ENCODE peak calls at places on chromosome 16, in four cellular contexts. G is GM12891, W is nephron progenitor cell, C is thoracic aorta. J is an unnamed sample.

GRCh38 chr16:7294020-7294419 is 38.6 kb upstream of the RBFOX1 start:
- DNase-seq in G (no peak), W (no peak), C (no peak), J (no peak)

GRCh38 chr16:22183901-22184614 is 21.8 kb downstream of the SDR42E2 start:
- DNase-seq in G (no peak), C (no peak), W (peak), J (no peak)

GRCh38 chr16:3188925-3189825 is 1.2 kb downstream of the OR1F1 start:
- DNase-seq in C (no peak), G (peak), W (peak), J (no peak)

GRCh38 chr16:2852003-2852730 is 5.8 kb downstream of the PRSS22 start:
- DNase-seq in G (no peak), C (no peak), W (no peak), J (no peak)

GRCh38 chr16:12538667-12539081 is 265.0 kb downstream of the CPPED1 start:
- DNase-seq in W (no peak), G (no peak), C (no peak), J (no peak)

GRCh38 chr16:70402916-70403659 is 35.8 kb downstream of the ST3GAL2 start:
- DNase-seq in C (no peak), W (no peak), G (no peak), J (no peak)

GRCh38 chr16:49556252-49557069 is 182.9 kb downstream of the C16orf78 start:
- DNase-seq in C (no peak), W (peak), G (no peak), J (peak)

GRCh38 chr16:66874079-66874775 is 6.1 kb upstream of the PDP2 start:
- DNase-seq in C (no peak), G (no peak), W (no peak), J (no peak)

GRCh38 chr16:17396762-17397498 is 73.8 kb downstream of the XYLT1 start:
- DNase-seq in G (no peak), W (no peak), C (no peak), J (no peak)

GRCh38 chr16:66751992-66752322 is 548 bp upstream of the DYNC1LI2 start:
- DNase-seq in W (no peak), C (no peak), G (no peak), J (no peak)

GRCh38 chr16:66891797-66892196 is 11.5 kb downstream of the PDP2 start:
- DNase-seq in G (no peak), W (no peak), C (no peak), J (no peak)

GRCh38 chr16:1530349-1530882 is 3.0 kb upstream of the TMEM204 start:
- DNase-seq in G (no peak), C (no peak), W (no peak), J (no peak)

GRCh38 chr16:7590934-7591333 is 258.3 kb downstream of the RBFOX1 start:
- DNase-seq in C (no peak), W (no peak), G (no peak), J (no peak)

GRCh38 chr16:82510041-82510440 is 116.7 kb upstream of the CDH13 start:
- DNase-seq in G (no peak), C (no peak), W (no peak), J (no peak)

GRCh38 chr16:76222087-76222486 is 55.1 kb upstream of the CNTNAP4 start:
- DNase-seq in C (no peak), G (no peak), W (no peak), J (no peak)

GRCh38 chr16:12901204-12901596 is 198 bp upstream of the SHISA9 start:
- DNase-seq in W (peak), G (no peak), C (no peak), J (no peak)

GRCh38 chr16:17149904-17150483 is 320.8 kb downstream of the XYLT1 start:
- DNase-seq in W (peak), C (no peak), G (no peak), J (no peak)

GRCh38 chr16:82050506-82050905 is 15.5 kb downstream of the HSD17B2 start:
- DNase-seq in W (no peak), C (no peak), G (no peak), J (no peak)

GRCh38 chr16:2815299-2815771 is 1.7 kb upstream of the PRSS21 start:
- DNase-seq in C (no peak), G (no peak), W (no peak), J (no peak)

GRCh38 chr16:75382611-75383010 is 50.7 kb downstream of the CFDP1 start:
- DNase-seq in G (no peak), C (no peak), W (no peak), J (no peak)

GRCh38 chr16:4214215-4214621 is 27.7 kb downstream of the SRL start:
- DNase-seq in C (peak), G (no peak), W (no peak), J (peak)

GRCh38 chr16:74472010-74472409 is 50.7 kb upstream of the CLEC18B start:
- DNase-seq in G (no peak), C (no peak), W (no peak), J (no peak)

GRCh38 chr16:82358601-82359221 is 188.7 kb upstream of the MPHOSPH6 start:
- DNase-seq in W (no peak), G (no peak), C (no peak), J (no peak)

GRCh38 chr16:79716645-79717323 is 116.2 kb upstream of the MAF start:
- DNase-seq in W (no peak), G (no peak), C (no peak), J (no peak)